ENCODE peak calls at places on chromosomes 6 and 20, in four cellular contexts. C is astrocyte of the spinal cord; F is pulmonary artery endothelial cell; G is activated naive CD4-positive, alpha-beta T cell. E is an unnamed sample.
A peak's percentile ranks its signal among the peaks of the same experiment; 100 is the strongest.

GRCh38 chr6:96246563-96246962 is 230.8 kb downstream of the FUT9 start:
- DNase-seq in F (no peak), G (no peak), C (no peak), E (no peak)

GRCh38 chr6:106138151-106138550 is 52.0 kb downstream of the PRDM1 start:
- DNase-seq in F (no peak), C (no peak), G (no peak), E (no peak)

GRCh38 chr20:7772376-7772775 is 167.9 kb downstream of the HAO1 start:
- DNase-seq in F (peak; percentile 36), G (no peak), C (peak; percentile 42), E (no peak)

GRCh38 chr6:170205534-170206316 is 85.2 kb downstream of the DLL1 start:
- DNase-seq in F (no peak), C (no peak), G (no peak), E (no peak)

GRCh38 chr20:1401431-1401907 is 8.6 kb upstream of the FKBP1A start:
- DNase-seq in F (no peak), G (no peak), C (no peak), E (no peak)

GRCh38 chr20:20803011-20803410 is 90.6 kb upstream of the RALGAPA2 start:
- DNase-seq in C (no peak), G (no peak), F (no peak), E (no peak)

GRCh38 chr6:160919713-160920112 is 71.9 kb upstream of the MAP3K4 start:
- DNase-seq in C (peak; percentile 87), F (no peak), G (no peak), E (no peak)

GRCh38 chr6:102344769-102345168 is 951.3 kb downstream of the GRIK2 start:
- DNase-seq in F (no peak), C (no peak), G (no peak), E (no peak)

GRCh38 chr6:34051339-34051919 is 94.5 kb downstream of the GRM4 start:
- DNase-seq in G (no peak), F (no peak), C (no peak), E (no peak)

GRCh38 chr6:43335469-43335868 is 26.8 kb upstream of the CRIP3 start:
- DNase-seq in G (no peak), F (no peak), C (no peak), E (no peak)

GRCh38 chr6:45439861-45440388 is 62.2 kb upstream of the SUPT3H start:
- DNase-seq in F (no peak), C (no peak), G (no peak), E (no peak)

GRCh38 chr20:2230671-2231488 is 64.9 kb upstream of the TGM3 start:
- DNase-seq in C (no peak), F (no peak), G (no peak), E (no peak)

GRCh38 chr6:137233561-137234504 is 14.6 kb upstream of the IFNGR1 start:
- DNase-seq in G (no peak), F (peak; percentile 85), C (peak; percentile 80), E (no peak)

GRCh38 chr20:44858959-44859358 is 26.5 kb upstream of the YWHAB start:
- DNase-seq in G (no peak), F (no peak), C (no peak), E (no peak)

GRCh38 chr20:57392512-57393271 is 1.5 kb downstream of the RBM38 start:
- DNase-seq in F (no peak), C (no peak), G (peak; percentile 62), E (no peak)

GRCh38 chr6:37696220-37696840 is 1.4 kb downstream of the MDGA1 start:
- DNase-seq in G (no peak), F (no peak), C (peak; percentile 51), E (peak; percentile 45)

GRCh38 chr20:63739129-63740069 is at the start of gene SLC2A4RG:
- DNase-seq in C (peak; percentile 47), F (no peak), G (no peak), E (peak; percentile 58)

GRCh38 chr20:14343658-14344057 is 6.2 kb upstream of the FLRT3 start:
- DNase-seq in G (no peak), F (no peak), C (no peak), E (no peak)